ENCODE peak calls at places on chromosomes 3 and 15, in six cellular contexts. One of them, this sample, is unnamed.

GRCh38 chr3:71173421-71173975 is 410.0 kb downstream of the FOXP1 start:
- DNase-seq in left ventricle myocardium superior: no peak
- DNase-seq in NB4: no peak
- DNase-seq in Kasumi-1: no peak
- DNase-seq in T-cell: no peak
- DNase-seq in mammary epithelial cell: no peak
- DNase-seq in this sample: no peak

GRCh38 chr3:124260206-124260915 is 268.4 kb upstream of the ROPN1 start:
- DNase-seq in left ventricle myocardium superior: peak; percentile 47
- DNase-seq in Kasumi-1: peak; percentile 46
- DNase-seq in T-cell: no peak
- DNase-seq in mammary epithelial cell: peak; percentile 72
- DNase-seq in NB4: peak; percentile 16
- DNase-seq in this sample: no peak

GRCh38 chr15:47185222-47185800 is 532.0 kb upstream of the SEMA6D start:
- DNase-seq in NB4: no peak
- DNase-seq in T-cell: no peak
- DNase-seq in left ventricle myocardium superior: no peak
- DNase-seq in Kasumi-1: no peak
- DNase-seq in mammary epithelial cell: no peak
- DNase-seq in this sample: no peak

GRCh38 chr15:94584833-94585244 is 353.5 kb downstream of the MCTP2 start:
- DNase-seq in Kasumi-1: peak; percentile 98
- DNase-seq in T-cell: peak; percentile 55
- DNase-seq in NB4: peak; percentile 95
- DNase-seq in left ventricle myocardium superior: no peak
- DNase-seq in mammary epithelial cell: peak; percentile 33
- DNase-seq in this sample: no peak

GRCh38 chr3:99720985-99721632 is 82.7 kb downstream of the COL8A1 start:
- DNase-seq in left ventricle myocardium superior: peak; percentile 45
- DNase-seq in mammary epithelial cell: peak; percentile 47
- DNase-seq in NB4: no peak
- DNase-seq in T-cell: no peak
- DNase-seq in Kasumi-1: no peak
- DNase-seq in this sample: no peak

GRCh38 chr3:100561459-100562158 is 47.8 kb upstream of the ADGRG7 start:
- DNase-seq in NB4: no peak
- DNase-seq in T-cell: no peak
- DNase-seq in Kasumi-1: no peak
- DNase-seq in left ventricle myocardium superior: no peak
- DNase-seq in mammary epithelial cell: peak; percentile 90
- DNase-seq in this sample: no peak

GRCh38 chr3:144586382-144586781 is 614.8 kb downstream of the DIPK2A start:
- DNase-seq in mammary epithelial cell: no peak
- DNase-seq in left ventricle myocardium superior: no peak
- DNase-seq in Kasumi-1: no peak
- DNase-seq in T-cell: no peak
- DNase-seq in NB4: peak; percentile 49
- DNase-seq in this sample: no peak

GRCh38 chr15:48868549-48868948 is 9.4 kb upstream of the EID1 start:
- DNase-seq in Kasumi-1: no peak
- DNase-seq in mammary epithelial cell: peak; percentile 86
- DNase-seq in left ventricle myocardium superior: no peak
- DNase-seq in T-cell: no peak
- DNase-seq in NB4: peak; percentile 48
- DNase-seq in this sample: no peak

GRCh38 chr15:43270676-43271306 is 4.1 kb upstream of the TGM5 start:
- DNase-seq in Kasumi-1: peak; percentile 71
- DNase-seq in left ventricle myocardium superior: no peak
- DNase-seq in NB4: peak; percentile 82
- DNase-seq in mammary epithelial cell: no peak
- DNase-seq in T-cell: no peak
- DNase-seq in this sample: no peak

GRCh38 chr15:27853624-27854455 is 245.3 kb downstream of the OCA2 start:
- DNase-seq in left ventricle myocardium superior: no peak
- DNase-seq in T-cell: no peak
- DNase-seq in Kasumi-1: no peak
- DNase-seq in NB4: no peak
- DNase-seq in mammary epithelial cell: no peak
- DNase-seq in this sample: no peak

GRCh38 chr3:28637742-28638141 is 289.1 kb upstream of the AZI2 start:
- DNase-seq in T-cell: no peak
- DNase-seq in left ventricle myocardium superior: no peak
- DNase-seq in Kasumi-1: no peak
- DNase-seq in mammary epithelial cell: no peak
- DNase-seq in NB4: no peak
- DNase-seq in this sample: no peak

GRCh38 chr3:190012314-190012782 is 108.3 kb downstream of the P3H2 start:
- DNase-seq in NB4: no peak
- DNase-seq in left ventricle myocardium superior: no peak
- DNase-seq in T-cell: no peak
- DNase-seq in mammary epithelial cell: peak; percentile 67
- DNase-seq in Kasumi-1: no peak
- DNase-seq in this sample: no peak

GRCh38 chr3:113606539-113607218 is 74.3 kb downstream of the SIDT1 start:
- DNase-seq in Kasumi-1: peak; percentile 98
- DNase-seq in mammary epithelial cell: no peak
- DNase-seq in left ventricle myocardium superior: no peak
- DNase-seq in T-cell: peak; percentile 31
- DNase-seq in NB4: peak; percentile 39
- DNase-seq in this sample: peak; percentile 32

GRCh38 chr3:48465531-48466378 is 19.2 kb downstream of the ATRIP start:
- DNase-seq in NB4: peak; percentile 90
- DNase-seq in Kasumi-1: peak; percentile 49
- DNase-seq in mammary epithelial cell: peak; percentile 100
- DNase-seq in left ventricle myocardium superior: peak; percentile 95
- DNase-seq in T-cell: peak; percentile 74
- DNase-seq in this sample: peak; percentile 82

GRCh38 chr3:61200255-61200654 is 51.0 kb downstream of the FHIT start:
- DNase-seq in T-cell: no peak
- DNase-seq in left ventricle myocardium superior: no peak
- DNase-seq in Kasumi-1: no peak
- DNase-seq in mammary epithelial cell: no peak
- DNase-seq in NB4: no peak
- DNase-seq in this sample: no peak

GRCh38 chr3:155131104-155131503 is 51.0 kb downstream of the MME start:
- DNase-seq in Kasumi-1: no peak
- DNase-seq in T-cell: no peak
- DNase-seq in NB4: no peak
- DNase-seq in mammary epithelial cell: peak; percentile 94
- DNase-seq in left ventricle myocardium superior: no peak
- DNase-seq in this sample: no peak

GRCh38 chr3:71219744-71220638 is 363.5 kb downstream of the FOXP1 start:
- DNase-seq in mammary epithelial cell: no peak
- DNase-seq in NB4: no peak
- DNase-seq in T-cell: no peak
- DNase-seq in left ventricle myocardium superior: no peak
- DNase-seq in Kasumi-1: no peak
- DNase-seq in this sample: peak; percentile 17

GRCh38 chr3:61875073-61875472 is 313.7 kb downstream of the PTPRG start:
- DNase-seq in Kasumi-1: no peak
- DNase-seq in T-cell: no peak
- DNase-seq in mammary epithelial cell: no peak
- DNase-seq in NB4: no peak
- DNase-seq in left ventricle myocardium superior: no peak
- DNase-seq in this sample: no peak

GRCh38 chr3:67526246-67526645 is 128.2 kb downstream of the SUCLG2 start:
- DNase-seq in T-cell: no peak
- DNase-seq in NB4: peak; percentile 39
- DNase-seq in left ventricle myocardium superior: no peak
- DNase-seq in mammary epithelial cell: peak; percentile 89
- DNase-seq in Kasumi-1: no peak
- DNase-seq in this sample: no peak

GRCh38 chr15:91456251-91456718 is 356.2 kb downstream of the SV2B start:
- DNase-seq in left ventricle myocardium superior: no peak
- DNase-seq in T-cell: no peak
- DNase-seq in NB4: no peak
- DNase-seq in Kasumi-1: no peak
- DNase-seq in mammary epithelial cell: peak; percentile 100
- DNase-seq in this sample: no peak

GRCh38 chr3:98980915-98981596 is 79.6 kb upstream of the DCBLD2 start:
- DNase-seq in mammary epithelial cell: peak; percentile 93
- DNase-seq in T-cell: no peak
- DNase-seq in Kasumi-1: peak; percentile 36
- DNase-seq in NB4: peak; percentile 2
- DNase-seq in left ventricle myocardium superior: no peak
- DNase-seq in this sample: no peak

GRCh38 chr3:126903521-126903920 is 79.4 kb upstream of the PLXNA1 start:
- DNase-seq in T-cell: no peak
- DNase-seq in NB4: no peak
- DNase-seq in mammary epithelial cell: no peak
- DNase-seq in Kasumi-1: no peak
- DNase-seq in left ventricle myocardium superior: no peak
- DNase-seq in this sample: no peak

GRCh38 chr15:96296264-96296663 is 34.2 kb upstream of the NR2F2 start:
- DNase-seq in left ventricle myocardium superior: no peak
- DNase-seq in T-cell: no peak
- DNase-seq in mammary epithelial cell: peak; percentile 94
- DNase-seq in NB4: no peak
- DNase-seq in Kasumi-1: no peak
- DNase-seq in this sample: no peak

GRCh38 chr3:128850544-128850943 is 28.9 kb upstream of the ACAD9 start:
- DNase-seq in left ventricle myocardium superior: no peak
- DNase-seq in mammary epithelial cell: no peak
- DNase-seq in T-cell: no peak
- DNase-seq in Kasumi-1: no peak
- DNase-seq in NB4: peak; percentile 45
- DNase-seq in this sample: no peak

GRCh38 chr3:108472011-108472591 is 38.3 kb downstream of the MYH15 start:
- DNase-seq in NB4: peak; percentile 14
- DNase-seq in mammary epithelial cell: peak; percentile 93
- DNase-seq in Kasumi-1: no peak
- DNase-seq in T-cell: no peak
- DNase-seq in left ventricle myocardium superior: no peak
- DNase-seq in this sample: no peak

GRCh38 chr15:81189583-81190283 is 6.9 kb upstream of the IL16 start:
- DNase-seq in left ventricle myocardium superior: peak; percentile 86
- DNase-seq in Kasumi-1: no peak
- DNase-seq in mammary epithelial cell: peak; percentile 63
- DNase-seq in T-cell: no peak
- DNase-seq in NB4: no peak
- DNase-seq in this sample: no peak

GRCh38 chr15:31274496-31275330 is 51.9 kb upstream of the KLF13 start:
- DNase-seq in Kasumi-1: peak; percentile 13
- DNase-seq in NB4: peak; percentile 59
- DNase-seq in left ventricle myocardium superior: no peak
- DNase-seq in mammary epithelial cell: no peak
- DNase-seq in T-cell: no peak
- DNase-seq in this sample: no peak

GRCh38 chr3:117234321-117234720 is 524.7 kb downstream of the TUSC7 start:
- DNase-seq in T-cell: no peak
- DNase-seq in NB4: no peak
- DNase-seq in mammary epithelial cell: no peak
- DNase-seq in left ventricle myocardium superior: no peak
- DNase-seq in Kasumi-1: no peak
- DNase-seq in this sample: no peak